ENCODE peak calls at places on chromosome 7, in eight cellular contexts. L is uterus, T is fibroblast of mammary gland, O is endodermal cell, P is pancreas, C is psoas muscle, I is AG10803, H is dorsolateral prefrontal cortex. Q is an unnamed sample.

GRCh38 chr7:83655951-83656556 is 7.1 kb upstream of the SEMA3E start:
- DNase-seq in C (no peak), H (peak), I (peak), P (no peak), O (peak), L (no peak), T (peak), Q (peak)

GRCh38 chr7:95420996-95421846 is 13.6 kb downstream of the PON2 start:
- DNase-seq in H (peak), I (peak), T (peak), C (no peak), O (no peak), L (no peak), P (no peak), Q (no peak)

GRCh38 chr7:8176370-8177081 is 85.4 kb downstream of the ICA1 start:
- DNase-seq in H (no peak), C (no peak), P (no peak), T (no peak), L (no peak), I (no peak), O (no peak), Q (no peak)

GRCh38 chr7:30663414-30663813 is 18.8 kb downstream of the CRHR2 start:
- DNase-seq in T (no peak), L (no peak), P (peak), I (no peak), C (no peak), O (no peak), H (no peak), Q (no peak)

GRCh38 chr7:84949501-84949900 is 237.4 kb downstream of the SEMA3D start:
- DNase-seq in P (no peak), H (no peak), C (no peak), I (no peak), O (no peak), L (no peak), T (no peak), Q (no peak)

GRCh38 chr7:122148081-122148480 is 4.0 kb upstream of the AASS start:
- DNase-seq in T (no peak), I (no peak), P (no peak), O (no peak), H (no peak), C (no peak), L (no peak), Q (no peak)

GRCh38 chr7:17685141-17685540 is 255.2 kb downstream of the SNX13 start:
- DNase-seq in I (no peak), O (no peak), L (no peak), P (no peak), C (no peak), H (no peak), T (no peak), Q (no peak)

GRCh38 chr7:151964951-151965350 is 8.7 kb downstream of the GALNTL5 start:
- DNase-seq in O (no peak), T (peak), L (no peak), H (no peak), P (no peak), I (peak), C (peak), Q (no peak)

GRCh38 chr7:129955993-129956543 is 3.3 kb upstream of the UBE2H start:
- DNase-seq in T (peak), P (no peak), O (no peak), I (peak), H (no peak), C (no peak), L (no peak), Q (no peak)

GRCh38 chr7:114574384-114574783 is 159.8 kb downstream of the FOXP2 start:
- DNase-seq in T (peak), C (no peak), I (peak), L (no peak), O (peak), H (no peak), P (no peak), Q (peak)

GRCh38 chr7:21338728-21339164 is 89.1 kb upstream of the SP4 start:
- DNase-seq in I (no peak), L (no peak), H (no peak), T (no peak), O (no peak), C (no peak), P (no peak), Q (no peak)

GRCh38 chr7:22481726-22482125 is 18.3 kb downstream of the STEAP1B start:
- DNase-seq in I (peak), T (peak), O (no peak), C (no peak), H (no peak), P (no peak), L (no peak), Q (no peak)

GRCh38 chr7:85887133-85887532 is 700.3 kb upstream of the SEMA3D start:
- DNase-seq in C (no peak), I (no peak), L (no peak), T (no peak), H (no peak), O (peak), P (no peak), Q (no peak)

GRCh38 chr7:157574120-157574519 is 237.3 kb downstream of the DNAJB6 start:
- DNase-seq in P (no peak), L (no peak), C (no peak), O (no peak), I (no peak), H (no peak), T (no peak), Q (no peak)

GRCh38 chr7:159023746-159024145 is 120.9 kb downstream of the VIPR2 start:
- DNase-seq in L (peak), C (no peak), H (peak), O (peak), I (no peak), T (no peak), P (no peak), Q (no peak)

GRCh38 chr7:129343099-129343700 is 91.0 kb upstream of the STRIP2 start:
- DNase-seq in C (no peak), I (peak), H (no peak), P (no peak), L (no peak), T (peak), O (no peak), Q (no peak)

GRCh38 chr7:116171094-116171493 is 39.2 kb upstream of the TES start:
- DNase-seq in L (no peak), P (no peak), T (no peak), C (no peak), I (no peak), H (no peak), O (no peak), Q (no peak)

GRCh38 chr7:150442811-150443210 is 7.6 kb upstream of the GIMAP8 start:
- DNase-seq in T (no peak), L (no peak), C (no peak), H (no peak), P (no peak), O (no peak), I (no peak), Q (no peak)

GRCh38 chr7:129569811-129570215 is 41.7 kb upstream of the NRF1 start:
- DNase-seq in O (no peak), C (no peak), H (no peak), T (peak), P (no peak), L (no peak), I (peak), Q (peak)

GRCh38 chr7:54985405-54986360 is 33.1 kb upstream of the EGFR start:
- DNase-seq in P (no peak), L (no peak), T (peak), I (peak), H (no peak), O (no peak), C (no peak), Q (peak)

GRCh38 chr7:106418094-106418493 is 133.3 kb upstream of the NAMPT start:
- DNase-seq in T (peak), L (no peak), P (no peak), C (no peak), I (peak), O (no peak), H (no peak), Q (no peak)

GRCh38 chr7:134016223-134016941 is 110.8 kb upstream of the LRGUK start:
- DNase-seq in I (peak), O (peak), C (no peak), L (no peak), H (peak), P (no peak), T (peak), Q (peak)

GRCh38 chr7:46170792-46171191 is 249.7 kb upstream of the IGFBP3 start:
- DNase-seq in C (no peak), I (no peak), O (no peak), H (no peak), L (no peak), T (no peak), P (no peak), Q (no peak)

GRCh38 chr7:90764848-90765570 is 168.9 kb downstream of the CDK14 start:
- DNase-seq in H (no peak), L (no peak), C (no peak), O (no peak), P (no peak), I (no peak), T (peak), Q (no peak)

GRCh38 chr7:55251313-55251712 is 113.8 kb upstream of the LANCL2 start:
- DNase-seq in O (no peak), C (no peak), I (no peak), P (no peak), L (no peak), T (no peak), H (no peak), Q (no peak)

GRCh38 chr7:123711832-123712293 is 36.9 kb downstream of the WASL start:
- DNase-seq in O (no peak), I (no peak), P (no peak), T (no peak), C (no peak), L (no peak), H (no peak), Q (no peak)

GRCh38 chr7:38232475-38233366 is 40.7 kb downstream of the TARP start:
- DNase-seq in I (no peak), O (no peak), T (peak), L (no peak), P (no peak), H (no peak), C (no peak), Q (no peak)

GRCh38 chr7:45435846-45436245 is 138.3 kb upstream of the ADCY1 start:
- DNase-seq in H (no peak), P (no peak), C (no peak), I (peak), L (no peak), T (peak), O (no peak), Q (peak)

GRCh38 chr7:151330656-151331055 is 11.0 kb upstream of the NUB1 start:
- DNase-seq in L (no peak), H (no peak), P (no peak), O (no peak), T (no peak), C (no peak), I (no peak), Q (no peak)

GRCh38 chr7:28686418-28686800 is 271.7 kb downstream of the TRIL start:
- DNase-seq in H (no peak), L (peak), O (peak), I (peak), T (peak), P (no peak), C (no peak), Q (no peak)

GRCh38 chr7:11923376-11923922 is 91.5 kb upstream of the THSD7A start:
- DNase-seq in C (no peak), T (no peak), O (no peak), P (no peak), I (no peak), L (no peak), H (no peak), Q (no peak)

GRCh38 chr7:133365892-133366291 is 113.0 kb downstream of the EXOC4 start:
- DNase-seq in P (no peak), O (no peak), L (peak), I (peak), C (no peak), H (peak), T (peak), Q (no peak)

GRCh38 chr7:74544706-74545469 is 91.2 kb downstream of the GTF2IRD1 start:
- DNase-seq in L (no peak), I (peak), P (peak), T (peak), H (no peak), O (peak), C (no peak), Q (no peak)

GRCh38 chr7:113730309-113730955 is 188.4 kb downstream of the PPP1R3A start:
- DNase-seq in C (no peak), T (peak), O (no peak), P (no peak), H (no peak), I (peak), L (no peak), Q (peak)

GRCh38 chr7:50721160-50721559 is 61.5 kb downstream of the GRB10 start:
- DNase-seq in I (no peak), L (no peak), O (no peak), H (no peak), T (peak), C (no peak), P (no peak), Q (no peak)

GRCh38 chr7:143321242-143321641 is 5.3 kb downstream of the CLCN1 start:
- DNase-seq in O (no peak), P (no peak), C (no peak), H (no peak), T (no peak), L (no peak), I (no peak), Q (no peak)

GRCh38 chr7:143323650-143324049 is 7.7 kb downstream of the CLCN1 start:
- DNase-seq in I (no peak), P (no peak), O (no peak), T (no peak), C (no peak), H (no peak), L (peak), Q (no peak)

GRCh38 chr7:143320620-143321019 is 4.7 kb downstream of the CLCN1 start:
- DNase-seq in L (no peak), H (no peak), C (no peak), T (no peak), I (no peak), O (no peak), P (no peak), Q (no peak)

GRCh38 chr7:143322646-143323343 is 6.9 kb downstream of the CLCN1 start:
- DNase-seq in L (peak), O (no peak), I (no peak), H (no peak), C (peak), T (peak), P (no peak), Q (no peak)

GRCh38 chr7:143321734-143322133 is 5.8 kb downstream of the CLCN1 start:
- DNase-seq in T (no peak), I (no peak), O (peak), H (no peak), C (peak), L (no peak), P (no peak), Q (no peak)
- TF ChIP-seq CTCF in T (no peak), I (peak), O (peak), H (peak), C (no peak), L (no peak), P (no peak), Q (peak)

GRCh38 chr7:135747366-135747765 is 1.2 kb downstream of the FAM180A start:
- DNase-seq in I (peak), O (no peak), H (no peak), T (peak), P (no peak), C (no peak), L (no peak), Q (no peak)

GRCh38 chr7:135743907-135744789 is 4.5 kb downstream of the FAM180A start:
- DNase-seq in I (peak), C (peak), H (no peak), O (no peak), T (peak), P (no peak), L (peak), Q (peak)

GRCh38 chr7:135748770-135749169 is at the start of gene FAM180A:
- DNase-seq in P (no peak), O (no peak), T (peak), C (peak), L (peak), I (peak), H (no peak), Q (peak)

GRCh38 chr7:135744938-135745701 is 3.5 kb downstream of the FAM180A start:
- DNase-seq in H (no peak), O (no peak), T (peak), P (no peak), C (no peak), L (no peak), I (peak), Q (peak)

GRCh38 chr7:135745702-135746312 is 2.8 kb downstream of the FAM180A start:
- DNase-seq in C (peak), O (no peak), T (peak), P (no peak), I (peak), L (peak), H (no peak), Q (peak)
- H3K4me3 ChIP-seq in C (no peak), O (no peak), T (peak), P (no peak), I (peak), L (no peak), H (no peak), Q (no peak)

DNA sequence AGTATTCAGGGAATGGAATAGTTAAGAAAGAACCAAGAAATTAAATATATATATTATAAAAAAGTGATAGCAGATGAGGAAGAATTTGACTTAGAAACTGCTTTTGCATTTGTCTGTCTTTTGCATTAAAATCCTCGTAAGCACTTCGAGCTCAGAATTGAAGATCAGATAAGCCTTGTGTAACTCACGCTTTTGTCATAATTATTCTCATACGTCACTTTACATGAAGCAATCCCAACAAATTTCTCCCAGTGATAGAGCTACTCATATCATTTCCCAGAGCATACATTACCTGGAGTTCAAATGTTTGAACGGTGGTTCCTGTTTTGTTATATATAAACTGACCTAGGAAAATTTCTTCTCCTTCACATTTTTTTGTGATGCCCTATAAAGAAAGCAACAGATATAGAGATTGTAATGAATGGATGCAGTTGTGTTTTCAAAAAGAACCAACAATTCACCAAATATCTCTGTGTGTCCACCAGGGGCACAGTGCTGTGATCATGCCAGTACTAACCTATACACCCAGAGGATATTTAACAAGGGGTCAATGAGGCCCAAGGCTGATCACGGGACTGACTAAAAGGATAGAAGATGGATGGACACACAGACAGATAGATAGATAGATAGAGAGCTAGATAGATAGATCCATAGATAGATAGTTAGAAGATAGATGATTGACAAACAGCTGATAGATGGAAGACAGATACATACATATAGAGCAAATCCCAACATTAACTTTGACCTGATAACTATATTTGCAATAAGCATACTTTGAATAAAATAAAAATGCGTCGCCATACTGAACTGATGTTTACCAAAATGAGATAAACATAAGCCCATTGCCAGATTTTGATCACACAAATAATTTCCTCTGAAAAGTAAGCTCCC is 9.3 kb upstream of the HUS1 start:
- DNase-seq in I (no peak), T (no peak), P (no peak), H (no peak), O (no peak), L (no peak), C (no peak), Q (no peak)
- TF ChIP-seq CTCF in I (peak), T (peak), P (no peak), H (no peak), O (peak), L (no peak), C (no peak), Q (peak)

DNA sequence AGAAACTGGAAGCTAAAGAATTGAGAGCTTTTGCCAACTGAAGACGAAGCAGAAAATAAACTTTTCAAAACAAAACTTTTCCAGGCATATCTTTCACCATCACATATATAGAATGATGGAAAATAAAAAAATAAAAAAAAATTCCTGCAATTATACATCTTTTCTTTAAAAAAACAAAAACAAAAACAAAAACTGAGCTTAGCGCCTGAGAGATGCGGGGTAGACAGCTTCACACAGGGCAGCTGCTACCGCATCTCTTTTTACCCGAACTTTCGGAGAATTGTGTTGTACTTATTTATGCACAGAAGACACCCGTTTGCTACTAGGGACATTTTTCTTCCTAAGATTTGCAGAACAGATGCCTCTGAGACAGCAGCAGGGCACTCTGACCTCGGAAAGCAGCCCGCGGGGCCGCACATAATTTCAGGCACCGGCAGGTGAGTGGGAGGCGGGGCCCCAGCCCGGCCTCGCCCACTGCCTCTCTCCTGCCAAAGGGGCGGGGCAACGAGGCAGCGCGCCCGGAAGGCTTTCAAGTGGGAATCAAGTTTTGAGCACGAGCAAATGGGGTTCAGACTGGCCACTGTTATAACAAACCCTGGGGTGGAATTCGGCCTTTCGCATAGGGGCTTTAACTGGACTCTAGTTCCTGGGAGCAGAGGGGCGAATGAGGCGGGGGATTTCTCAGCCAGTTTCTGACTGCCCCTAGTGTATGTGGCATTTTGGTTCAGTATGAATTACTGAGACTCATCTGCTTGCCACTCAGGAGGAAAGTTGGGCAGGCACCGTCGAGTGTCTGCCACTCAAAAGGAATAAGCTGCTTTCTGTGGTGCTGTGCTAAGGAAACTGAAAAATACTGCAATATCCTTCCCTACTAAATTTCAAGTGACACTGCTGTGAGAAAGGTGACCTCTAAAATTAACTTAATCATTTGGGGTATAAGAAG is 18.5 kb upstream of the FAM133B start:
- DNase-seq in O (peak), H (no peak), L (peak), P (peak), I (no peak), T (no peak), C (no peak), Q (no peak)
- H3K4me3 ChIP-seq in O (peak), H (peak), L (no peak), P (peak), I (no peak), T (no peak), C (no peak), Q (no peak)

GRCh38 chr7:138691166-138691565 is 10.0 kb downstream of the SVOPL start:
- DNase-seq in H (no peak), L (no peak), I (no peak), P (no peak), C (no peak), T (no peak), O (no peak), Q (no peak)
- TF ChIP-seq CTCF in H (no peak), L (no peak), I (no peak), P (no peak), C (no peak), T (no peak), O (no peak), Q (no peak)

GRCh38 chr7:3095046-3095445 is 51.4 kb upstream of the CARD11 start:
- DNase-seq in I (no peak), P (no peak), O (no peak), C (no peak), H (no peak), L (no peak), T (no peak), Q (no peak)
- H3K4me3 ChIP-seq in I (no peak), P (no peak), O (no peak), C (no peak), H (no peak), L (no peak), T (no peak), Q (no peak)

GRCh38 chr7:107939472-107940145 is 48.6 kb downstream of the DLD start:
- DNase-seq in L (peak), I (peak), H (peak), T (peak), O (no peak), P (no peak), C (peak), Q (peak)
- TF ChIP-seq CTCF in L (no peak), I (no peak), H (no peak), T (no peak), O (no peak), P (no peak), C (no peak), Q (no peak)

GRCh38 chr7:27245798-27246691 is 3.4 kb downstream of the EVX1 start:
- DNase-seq in H (no peak), L (no peak), I (no peak), O (peak), T (no peak), C (no peak), P (peak), Q (no peak)
- H3K4me3 ChIP-seq in H (no peak), L (no peak), I (no peak), O (no peak), T (no peak), C (peak), P (peak), Q (no peak)